ENCODE peak calls at places on chromosomes 2 and 18, in six cellular contexts. V is fibroblast of the aortic adventitia, J is GM23338, M is cardiac fibroblast, D is transverse colon, H is fibroblast of pulmonary artery. U is an unnamed sample.

GRCh38 chr2:152553518-152553917 is 163.7 kb downstream of the PRPF40A start:
- DNase-seq in V (no peak), J (no peak), M (no peak), D (no peak), H (no peak), U (no peak)

GRCh38 chr2:235026137-235026536 is 74.3 kb downstream of the SH3BP4 start:
- DNase-seq in V (peak), J (no peak), M (peak), D (peak), H (peak), U (peak)

GRCh38 chr2:32479224-32479623 is 122.4 kb downstream of the BIRC6 start:
- DNase-seq in V (peak), J (no peak), M (peak), D (no peak), H (peak), U (peak)

GRCh38 chr2:5150871-5151270 is 541.3 kb upstream of the SOX11 start:
- DNase-seq in V (no peak), J (no peak), M (no peak), D (no peak), H (no peak), U (no peak)

GRCh38 chr2:555164-555922 is 121.9 kb downstream of the TMEM18 start:
- DNase-seq in V (no peak), J (no peak), M (no peak), D (no peak), H (no peak), U (no peak)

GRCh38 chr2:19786408-19787058 is 115.2 kb downstream of the TTC32 start:
- DNase-seq in V (peak), J (no peak), M (peak), D (no peak), H (peak), U (peak)

GRCh38 chr2:40178171-40178778 is 273.6 kb downstream of the SLC8A1 start:
- DNase-seq in V (no peak), J (no peak), M (no peak), D (no peak), H (no peak), U (no peak)

GRCh38 chr18:11859282-11859797 is 8.1 kb downstream of the CHMP1B start:
- DNase-seq in V (no peak), J (no peak), M (no peak), D (no peak), H (no peak), U (no peak)

GRCh38 chr2:39488450-39488849 is 51.4 kb upstream of the MAP4K3 start:
- DNase-seq in V (peak), J (no peak), M (peak), D (no peak), H (peak), U (peak)

GRCh38 chr18:60372598-60372997 is at the start of gene MC4R:
- DNase-seq in V (peak), J (peak), M (peak), D (peak), H (peak), U (peak)

GRCh38 chr2:223725494-223725893 is 111.9 kb downstream of the AP1S3 start:
- DNase-seq in V (peak), J (peak), M (peak), D (peak), H (peak), U (peak)

GRCh38 chr2:237982039-237982725 is 15.4 kb downstream of the UBE2F start:
- DNase-seq in V (no peak), J (no peak), M (no peak), D (no peak), H (no peak), U (no peak)

GRCh38 chr2:85131116-85131515 is 2.1 kb upstream of the TCF7L1 start:
- DNase-seq in V (peak), J (peak), M (peak), D (no peak), H (peak), U (peak)

GRCh38 chr2:232340171-232340935 is 38.2 kb upstream of the ALPP start:
- DNase-seq in V (no peak), J (no peak), M (no peak), D (no peak), H (no peak), U (no peak)

GRCh38 chr2:48249093-48249492 is 280.9 kb upstream of the STON1 start:
- DNase-seq in V (peak), J (no peak), M (peak), D (no peak), H (peak), U (peak)

GRCh38 chr2:196590286-196590685 is 49.2 kb upstream of the CCDC150 start:
- DNase-seq in V (peak), J (no peak), M (no peak), D (no peak), H (no peak), U (peak)

GRCh38 chr2:55917117-55917516 is 6.5 kb downstream of the EFEMP1 start:
- DNase-seq in V (no peak), J (no peak), M (no peak), D (no peak), H (no peak), U (no peak)

GRCh38 chr2:188845692-188846091 is 128.5 kb upstream of the COL3A1 start:
- DNase-seq in V (no peak), J (no peak), M (peak), D (no peak), H (peak), U (no peak)

GRCh38 chr2:170582747-170583463 is 132.2 kb upstream of the SP5 start:
- DNase-seq in V (no peak), J (peak), M (no peak), D (no peak), H (no peak), U (no peak)

GRCh38 chr2:236618370-236618769 is 48.7 kb downstream of the ACKR3 start:
- DNase-seq in V (no peak), J (peak), M (no peak), D (no peak), H (no peak), U (no peak)

GRCh38 chr2:75533135-75533534 is 27.6 kb downstream of the EVA1A start:
- DNase-seq in V (no peak), J (no peak), M (no peak), D (no peak), H (no peak), U (no peak)

GRCh38 chr18:74709451-74709850 is 111.8 kb downstream of the ZNF407 start:
- DNase-seq in V (no peak), J (no peak), M (no peak), D (no peak), H (no peak), U (no peak)

GRCh38 chr2:150643106-150643730 is 155.8 kb upstream of the RND3 start:
- DNase-seq in V (no peak), J (no peak), M (peak), D (no peak), H (peak), U (no peak)

DNA sequence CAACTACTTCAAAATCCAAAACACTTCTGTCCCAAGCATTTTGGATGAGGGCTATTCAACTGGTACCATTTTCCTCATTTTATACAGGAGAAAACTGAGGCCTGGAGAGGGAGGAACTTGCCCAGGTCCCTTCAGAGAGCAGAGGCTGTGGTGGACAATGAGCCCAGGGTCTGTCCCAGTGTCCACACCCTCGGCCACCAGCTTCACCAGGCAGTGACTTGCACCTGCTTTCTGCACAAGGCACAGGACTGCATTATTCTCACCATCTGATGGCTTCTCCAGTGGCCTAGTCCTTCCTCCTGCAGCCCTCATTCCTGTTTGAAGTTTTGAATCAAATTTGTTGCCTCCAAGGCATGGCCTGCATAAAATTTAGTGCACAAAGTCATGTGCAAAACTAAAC is 53.3 kb downstream of the RNF144A start:
- DNase-seq in V (no peak), J (no peak), M (no peak), D (no peak), H (no peak), U (no peak)
- H3K4me3 ChIP-seq in V (no peak), J (no peak), M (no peak), D (no peak), H (no peak), U (no peak)

DNA sequence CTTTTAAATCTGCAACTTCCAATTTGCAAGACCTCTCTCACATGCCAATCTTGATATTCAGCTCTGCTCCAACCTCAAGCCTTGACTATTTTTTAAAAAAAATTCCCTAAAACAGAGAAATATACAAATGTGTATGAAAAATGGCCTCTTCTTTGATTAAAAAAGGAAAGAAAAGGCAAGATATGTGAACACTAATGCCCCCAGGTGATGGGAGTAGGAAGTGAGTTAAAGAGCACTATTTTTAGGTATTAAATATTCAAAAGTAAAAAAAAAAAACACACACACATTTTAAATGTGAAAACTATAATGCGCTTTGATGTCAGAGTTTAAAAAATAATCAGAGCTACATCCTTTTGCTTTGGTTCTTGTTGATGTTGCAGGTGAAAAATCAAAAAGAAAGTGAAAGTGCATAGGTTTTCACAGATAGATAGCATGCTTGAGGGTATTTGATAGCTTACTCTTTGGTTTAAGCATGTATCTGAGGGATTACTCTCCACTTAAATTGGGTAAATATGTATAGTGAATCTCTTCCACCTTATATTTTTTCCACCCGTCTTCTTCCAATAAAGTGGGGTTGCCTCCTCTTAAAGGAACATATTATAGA is 406.0 kb upstream of the POU3F3 start:
- DNase-seq in V (no peak), J (peak), M (no peak), D (no peak), H (no peak), U (no peak)
- TF ChIP-seq CTCF in V (no peak), J (no peak), M (no peak), D (no peak), H (no peak), U (peak)

GRCh38 chr2:210224660-210225460 is at the start of gene ACADL:
- DNase-seq in V (peak), J (peak), M (peak), D (peak), H (peak), U (peak)
- H3K4me3 ChIP-seq in V (peak), J (peak), M (peak), D (peak), H (peak), U (peak)

GRCh38 chr18:69843047-69843446 is 104.6 kb downstream of the CD226 start:
- DNase-seq in V (no peak), J (no peak), M (no peak), D (no peak), H (no peak), U (no peak)

GRCh38 chr18:69839989-69840388 is 107.7 kb downstream of the CD226 start:
- DNase-seq in V (no peak), J (no peak), M (no peak), D (no peak), H (no peak), U (no peak)

GRCh38 chr18:69840445-69840844 is 107.2 kb downstream of the CD226 start:
- DNase-seq in V (peak), J (no peak), M (peak), D (no peak), H (peak), U (no peak)

GRCh38 chr18:69844656-69845055 is 103.0 kb downstream of the CD226 start:
- DNase-seq in V (no peak), J (no peak), M (no peak), D (no peak), H (no peak), U (no peak)

GRCh38 chr18:69845588-69846506 is 101.8 kb downstream of the CD226 start:
- DNase-seq in V (peak), J (peak), M (no peak), D (peak), H (no peak), U (peak)
- TF ChIP-seq CTCF in V (no peak), J (peak), M (no peak), D (no peak), H (no peak), U (no peak)

DNA sequence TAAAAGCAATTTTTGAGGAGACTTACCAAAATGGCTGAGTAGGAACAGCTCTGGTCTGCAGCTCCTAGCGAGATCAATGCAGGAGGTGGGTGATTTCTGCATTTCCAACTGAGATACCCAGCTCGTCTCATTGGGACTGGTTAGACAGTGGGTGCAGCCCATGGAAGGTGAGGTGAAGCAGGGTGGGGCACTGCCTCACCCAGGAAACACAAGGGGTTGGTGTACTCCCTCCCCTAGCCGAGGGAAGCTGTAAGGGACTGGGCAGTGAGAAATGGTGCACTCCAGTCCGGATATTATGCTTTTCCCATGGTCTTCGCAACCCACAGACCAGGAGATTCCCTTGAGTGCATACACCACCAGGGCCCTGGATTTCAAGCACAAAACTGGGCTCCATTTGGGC is 419.0 kb downstream of the NUP35 start:
- DNase-seq in V (no peak), J (no peak), M (no peak), D (peak), H (no peak), U (no peak)
- H3K4me3 ChIP-seq in V (no peak), J (no peak), M (no peak), D (no peak), H (no peak), U (no peak)

DNA sequence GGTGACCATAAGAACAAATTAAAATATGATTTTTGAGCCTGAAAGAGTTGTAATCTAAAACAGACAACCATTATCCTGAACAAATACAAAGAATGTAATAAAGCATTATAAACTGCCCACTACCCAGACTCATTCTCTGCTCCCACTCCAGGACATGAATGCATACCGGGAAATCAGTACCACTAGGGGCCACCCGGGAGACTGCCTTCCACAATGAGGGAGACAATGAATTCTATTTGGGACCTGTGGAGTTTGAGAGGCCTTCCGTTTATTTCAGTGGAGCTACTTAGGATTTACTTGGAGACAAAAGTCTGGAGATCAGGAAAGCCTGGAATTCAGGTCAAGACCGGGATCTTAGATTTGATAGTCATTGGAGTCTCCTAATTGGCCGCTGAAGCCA is 50.0 kb downstream of the NAB1 start:
- DNase-seq in V (no peak), J (peak), M (peak), D (no peak), H (peak), U (no peak)
- TF ChIP-seq CTCF in V (peak), J (peak), M (peak), D (no peak), H (peak), U (peak)

GRCh38 chr2:118223487-118224136 is 135.3 kb downstream of the INSIG2 start:
- DNase-seq in V (peak), J (peak), M (no peak), D (no peak), H (no peak), U (peak)
- H3K4me3 ChIP-seq in V (peak), J (peak), M (peak), D (peak), H (peak), U (peak)

U was measured in AG10803.